ENCODE peak calls at places on chromosomes 12 and 14, in six cellular contexts. One of them, this sample, is unnamed.

GRCh38 chr12:69655616-69656336 is 43.3 kb downstream of the BEST3 start:
- DNase-seq in A549: peak
- DNase-seq in CD4-positive, alpha-beta T cell: no peak
- DNase-seq in Panc1: no peak
- DNase-seq in RWPE1: peak
- DNase-seq in uterus: no peak
- DNase-seq in this sample: no peak

GRCh38 chr12:85951823-85952222 is 77.7 kb downstream of the NTS start:
- DNase-seq in A549: peak
- DNase-seq in CD4-positive, alpha-beta T cell: no peak
- DNase-seq in Panc1: peak
- DNase-seq in RWPE1: peak
- DNase-seq in uterus: no peak
- DNase-seq in this sample: no peak

GRCh38 chr14:60183724-60184596 is 18.8 kb upstream of the DHRS7 start:
- DNase-seq in A549: peak
- DNase-seq in CD4-positive, alpha-beta T cell: no peak
- DNase-seq in Panc1: no peak
- DNase-seq in RWPE1: no peak
- DNase-seq in uterus: peak
- DNase-seq in this sample: no peak

GRCh38 chr12:2295941-2296461 is 243.2 kb downstream of the CACNA1C start:
- DNase-seq in A549: peak
- DNase-seq in CD4-positive, alpha-beta T cell: no peak
- DNase-seq in Panc1: no peak
- DNase-seq in RWPE1: no peak
- DNase-seq in uterus: no peak
- DNase-seq in this sample: no peak

GRCh38 chr14:92497391-92497790 is 16.2 kb upstream of the RIN3 start:
- DNase-seq in A549: no peak
- DNase-seq in CD4-positive, alpha-beta T cell: no peak
- DNase-seq in Panc1: no peak
- DNase-seq in RWPE1: no peak
- DNase-seq in uterus: no peak
- DNase-seq in this sample: no peak

GRCh38 chr12:19183121-19183838 is 53.7 kb downstream of the PLEKHA5 start:
- DNase-seq in A549: peak
- DNase-seq in CD4-positive, alpha-beta T cell: no peak
- DNase-seq in Panc1: no peak
- DNase-seq in RWPE1: no peak
- DNase-seq in uterus: no peak
- DNase-seq in this sample: no peak

GRCh38 chr14:73747386-73748211 is 33.4 kb upstream of the PNMA1 start:
- DNase-seq in A549: no peak
- DNase-seq in CD4-positive, alpha-beta T cell: no peak
- DNase-seq in Panc1: no peak
- DNase-seq in RWPE1: no peak
- DNase-seq in uterus: no peak
- DNase-seq in this sample: no peak

GRCh38 chr12:70507442-70507841 is 129.8 kb downstream of the PTPRB start:
- DNase-seq in A549: peak
- DNase-seq in CD4-positive, alpha-beta T cell: no peak
- DNase-seq in Panc1: no peak
- DNase-seq in RWPE1: no peak
- DNase-seq in uterus: no peak
- DNase-seq in this sample: no peak

GRCh38 chr12:26845057-26845666 is 12.2 kb upstream of the ITPR2 start:
- DNase-seq in A549: peak
- DNase-seq in CD4-positive, alpha-beta T cell: no peak
- DNase-seq in Panc1: peak
- DNase-seq in RWPE1: no peak
- DNase-seq in uterus: peak
- DNase-seq in this sample: peak

GRCh38 chr12:30828686-30829085 is 73.9 kb upstream of the CAPRIN2 start:
- DNase-seq in A549: no peak
- DNase-seq in CD4-positive, alpha-beta T cell: no peak
- DNase-seq in Panc1: no peak
- DNase-seq in RWPE1: no peak
- DNase-seq in uterus: no peak
- DNase-seq in this sample: no peak

GRCh38 chr12:2410490-2410889 is 357.7 kb downstream of the CACNA1C start:
- DNase-seq in A549: no peak
- DNase-seq in CD4-positive, alpha-beta T cell: no peak
- DNase-seq in Panc1: no peak
- DNase-seq in RWPE1: no peak
- DNase-seq in uterus: no peak
- DNase-seq in this sample: no peak

GRCh38 chr14:104161601-104162367 is 23.4 kb downstream of the KIF26A start:
- DNase-seq in A549: no peak
- DNase-seq in CD4-positive, alpha-beta T cell: no peak
- DNase-seq in Panc1: no peak
- DNase-seq in RWPE1: no peak
- DNase-seq in uterus: no peak
- DNase-seq in this sample: no peak

GRCh38 chr14:68594737-68595380 is 198.0 kb downstream of the ZFP36L1 start:
- DNase-seq in A549: no peak
- DNase-seq in CD4-positive, alpha-beta T cell: no peak
- DNase-seq in Panc1: no peak
- DNase-seq in RWPE1: no peak
- DNase-seq in uterus: peak
- DNase-seq in this sample: no peak

GRCh38 chr12:10563002-10563401 is 50.4 kb downstream of the MAGOHB start:
- DNase-seq in A549: no peak
- DNase-seq in CD4-positive, alpha-beta T cell: no peak
- DNase-seq in Panc1: no peak
- DNase-seq in RWPE1: no peak
- DNase-seq in uterus: no peak
- DNase-seq in this sample: no peak

GRCh38 chr14:72350215-72350614 is 418.0 kb downstream of the RGS6 start:
- DNase-seq in A549: no peak
- DNase-seq in CD4-positive, alpha-beta T cell: no peak
- DNase-seq in Panc1: no peak
- DNase-seq in RWPE1: no peak
- DNase-seq in uterus: no peak
- DNase-seq in this sample: no peak

GRCh38 chr12:28340261-28340660 is 150.0 kb downstream of the CCDC91 start:
- DNase-seq in A549: no peak
- DNase-seq in CD4-positive, alpha-beta T cell: no peak
- DNase-seq in Panc1: no peak
- DNase-seq in RWPE1: no peak
- DNase-seq in uterus: no peak
- DNase-seq in this sample: no peak

GRCh38 chr12:27733052-27733656 is 22.5 kb downstream of the MRPS35 start:
- DNase-seq in A549: peak
- DNase-seq in CD4-positive, alpha-beta T cell: no peak
- DNase-seq in Panc1: no peak
- DNase-seq in RWPE1: peak
- DNase-seq in uterus: no peak
- DNase-seq in this sample: no peak

GRCh38 chr14:99734406-99735051 is 50.4 kb downstream of the CYP46A1 start:
- DNase-seq in A549: no peak
- DNase-seq in CD4-positive, alpha-beta T cell: no peak
- DNase-seq in Panc1: no peak
- DNase-seq in RWPE1: no peak
- DNase-seq in uterus: peak
- DNase-seq in this sample: no peak

GRCh38 chr12:53684654-53685220 is 8.9 kb upstream of the ATP5MC2 start:
- DNase-seq in A549: no peak
- DNase-seq in CD4-positive, alpha-beta T cell: no peak
- DNase-seq in Panc1: no peak
- DNase-seq in RWPE1: no peak
- DNase-seq in uterus: no peak
- DNase-seq in this sample: no peak

GRCh38 chr14:75293920-75294648 is 15.5 kb downstream of the FOS start:
- DNase-seq in A549: peak
- DNase-seq in CD4-positive, alpha-beta T cell: peak
- DNase-seq in Panc1: no peak
- DNase-seq in RWPE1: peak
- DNase-seq in uterus: peak
- DNase-seq in this sample: peak

GRCh38 chr14:75294649-75295033 is 16.0 kb downstream of the FOS start:
- DNase-seq in A549: peak
- DNase-seq in CD4-positive, alpha-beta T cell: no peak
- DNase-seq in Panc1: no peak
- DNase-seq in RWPE1: peak
- DNase-seq in uterus: no peak
- DNase-seq in this sample: no peak

GRCh38 chr14:75292886-75293285 is 14.3 kb downstream of the FOS start:
- DNase-seq in A549: no peak
- DNase-seq in CD4-positive, alpha-beta T cell: no peak
- DNase-seq in Panc1: no peak
- DNase-seq in RWPE1: no peak
- DNase-seq in uterus: no peak
- DNase-seq in this sample: no peak

GRCh38 chr14:75295491-75296338 is 17.1 kb downstream of the FOS start:
- DNase-seq in A549: peak
- DNase-seq in CD4-positive, alpha-beta T cell: peak
- DNase-seq in Panc1: no peak
- DNase-seq in RWPE1: peak
- DNase-seq in uterus: peak
- DNase-seq in this sample: peak

DNA sequence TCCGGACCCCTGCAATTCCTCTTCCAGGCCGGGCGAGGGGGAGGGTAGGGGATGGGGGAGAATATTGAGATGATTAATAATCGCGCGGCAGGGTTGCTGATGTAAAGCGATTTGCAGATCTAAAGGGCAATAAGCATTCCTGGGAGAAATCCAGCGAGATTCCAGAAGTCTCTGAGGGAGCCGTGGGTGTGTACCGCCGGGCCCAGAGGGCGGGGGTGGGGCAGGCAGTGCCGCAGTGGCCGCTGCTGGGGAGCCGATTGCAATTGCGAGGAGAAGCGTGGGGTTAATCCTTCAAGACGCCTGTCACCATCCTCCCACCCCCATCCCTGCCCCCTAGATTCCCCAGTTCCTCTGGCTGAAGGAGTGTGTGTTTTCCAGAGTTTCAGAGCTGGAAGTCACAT is 16.4 kb downstream of the FOS start:
- DNase-seq in A549: peak
- DNase-seq in CD4-positive, alpha-beta T cell: no peak
- DNase-seq in Panc1: no peak
- DNase-seq in RWPE1: peak
- DNase-seq in uterus: peak
- DNase-seq in this sample: no peak
- TF ChIP-seq CTCF in A549: no peak
- TF ChIP-seq CTCF in CD4-positive, alpha-beta T cell: no peak
- TF ChIP-seq CTCF in Panc1: no peak
- TF ChIP-seq CTCF in RWPE1: no peak
- TF ChIP-seq CTCF in uterus: no peak
- TF ChIP-seq CTCF in this sample: no peak

GRCh38 chr12:678747-679712 is 15.8 kb upstream of the NINJ2 start:
- DNase-seq in A549: no peak
- DNase-seq in CD4-positive, alpha-beta T cell: no peak
- DNase-seq in Panc1: no peak
- DNase-seq in RWPE1: no peak
- DNase-seq in uterus: no peak
- DNase-seq in this sample: no peak

GRCh38 chr12:673849-674248 is 10.6 kb upstream of the NINJ2 start:
- DNase-seq in A549: no peak
- DNase-seq in CD4-positive, alpha-beta T cell: no peak
- DNase-seq in Panc1: no peak
- DNase-seq in RWPE1: no peak
- DNase-seq in uterus: no peak
- DNase-seq in this sample: no peak

GRCh38 chr12:674272-674781 is 11.1 kb upstream of the NINJ2 start:
- DNase-seq in A549: no peak
- DNase-seq in CD4-positive, alpha-beta T cell: peak
- DNase-seq in Panc1: no peak
- DNase-seq in RWPE1: no peak
- DNase-seq in uterus: no peak
- DNase-seq in this sample: peak

GRCh38 chr12:675562-675961 is 12.3 kb upstream of the NINJ2 start:
- DNase-seq in A549: no peak
- DNase-seq in CD4-positive, alpha-beta T cell: no peak
- DNase-seq in Panc1: no peak
- DNase-seq in RWPE1: no peak
- DNase-seq in uterus: no peak
- DNase-seq in this sample: no peak
- H3K27ac ChIP-seq in A549: no peak
- H3K27ac ChIP-seq in CD4-positive, alpha-beta T cell: no peak
- H3K27ac ChIP-seq in Panc1: no peak
- H3K27ac ChIP-seq in RWPE1: no peak
- H3K27ac ChIP-seq in uterus: no peak
- H3K27ac ChIP-seq in this sample: no peak

GRCh38 chr12:89568484-89568883 is 42.6 kb upstream of the POC1B start:
- DNase-seq in A549: no peak
- DNase-seq in CD4-positive, alpha-beta T cell: no peak
- DNase-seq in Panc1: no peak
- DNase-seq in RWPE1: no peak
- DNase-seq in uterus: no peak
- DNase-seq in this sample: no peak
- TF ChIP-seq CTCF in A549: no peak
- TF ChIP-seq CTCF in CD4-positive, alpha-beta T cell: no peak
- TF ChIP-seq CTCF in Panc1: no peak
- TF ChIP-seq CTCF in RWPE1: no peak
- TF ChIP-seq CTCF in uterus: no peak
- TF ChIP-seq CTCF in this sample: no peak

GRCh38 chr12:65646127-65646643 is 178.1 kb upstream of the HMGA2 start:
- DNase-seq in A549: no peak
- DNase-seq in CD4-positive, alpha-beta T cell: no peak
- DNase-seq in Panc1: no peak
- DNase-seq in RWPE1: no peak
- DNase-seq in uterus: no peak
- DNase-seq in this sample: no peak

GRCh38 chr12:65640489-65640901 is 183.8 kb upstream of the HMGA2 start:
- DNase-seq in A549: no peak
- DNase-seq in CD4-positive, alpha-beta T cell: no peak
- DNase-seq in Panc1: no peak
- DNase-seq in RWPE1: no peak
- DNase-seq in uterus: no peak
- DNase-seq in this sample: no peak

GRCh38 chr12:65642006-65642695 is 182.1 kb upstream of the HMGA2 start:
- DNase-seq in A549: no peak
- DNase-seq in CD4-positive, alpha-beta T cell: no peak
- DNase-seq in Panc1: no peak
- DNase-seq in RWPE1: no peak
- DNase-seq in uterus: no peak
- DNase-seq in this sample: no peak

GRCh38 chr12:65643595-65644386 is 180.5 kb upstream of the HMGA2 start:
- DNase-seq in A549: peak
- DNase-seq in CD4-positive, alpha-beta T cell: no peak
- DNase-seq in Panc1: no peak
- DNase-seq in RWPE1: no peak
- DNase-seq in uterus: no peak
- DNase-seq in this sample: no peak

DNA sequence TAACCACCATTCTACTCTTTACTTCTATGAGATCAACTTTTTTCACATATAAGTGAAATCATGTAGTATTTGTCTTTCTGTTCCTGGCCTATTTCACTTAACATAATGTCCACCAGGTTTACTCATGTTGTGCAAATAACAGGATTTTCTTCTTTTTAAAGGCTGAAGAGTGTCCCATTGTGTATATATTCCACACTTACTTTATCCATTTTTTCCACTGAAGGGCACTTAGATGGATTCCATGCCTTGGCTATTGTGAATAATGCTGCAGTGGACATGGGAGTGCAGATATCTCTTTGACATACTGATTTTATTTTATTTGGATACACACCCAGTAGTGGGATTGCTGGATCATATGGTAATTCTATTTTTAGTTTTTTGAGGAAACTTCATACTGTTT is 181.1 kb upstream of the HMGA2 start:
- DNase-seq in A549: no peak
- DNase-seq in CD4-positive, alpha-beta T cell: no peak
- DNase-seq in Panc1: no peak
- DNase-seq in RWPE1: no peak
- DNase-seq in uterus: no peak
- DNase-seq in this sample: no peak
- H3K27ac ChIP-seq in A549: no peak
- H3K27ac ChIP-seq in CD4-positive, alpha-beta T cell: no peak
- H3K27ac ChIP-seq in Panc1: no peak
- H3K27ac ChIP-seq in RWPE1: no peak
- H3K27ac ChIP-seq in uterus: no peak
- H3K27ac ChIP-seq in this sample: no peak